ENCODE peak calls at places on chromosomes 12 and 14, in four cellular contexts. Z is sigmoid colon, E is SW480, K is GM10248. T is an unnamed sample.

GRCh38 chr14:31170411-31170810 is 37.2 kb downstream of the HECTD1 start:
- DNase-seq in Z (no peak), E (no peak), K (no peak), T (no peak)

GRCh38 chr14:105859717-105860614 is 333.6 kb downstream of the TMEM121 start:
- DNase-seq in Z (peak; percentile 40), E (no peak), K (no peak), T (no peak)

GRCh38 chr12:96425321-96425720 is 25.1 kb upstream of the CDK17 start:
- DNase-seq in Z (no peak), E (no peak), K (peak; percentile 31), T (no peak)

GRCh38 chr12:118402251-118402650 is 25.9 kb downstream of the SUDS3 start:
- DNase-seq in Z (no peak), E (no peak), K (no peak), T (no peak)

GRCh38 chr14:55912344-55912743 is 205.9 kb upstream of the PELI2 start:
- DNase-seq in Z (no peak), E (no peak), K (no peak), T (peak; percentile 58)

GRCh38 chr14:32150392-32150791 is 51.5 kb upstream of the RNU6-7 start:
- DNase-seq in Z (no peak), E (no peak), K (no peak), T (no peak)

GRCh38 chr14:82710257-82710841 is 1176.7 kb upstream of the SEL1L start:
- DNase-seq in Z (no peak), E (peak; percentile 62), K (peak; percentile 35), T (peak; percentile 77)

GRCh38 chr14:62181591-62181990 is 419.4 kb downstream of the SNAPC1 start:
- DNase-seq in Z (no peak), E (no peak), K (no peak), T (no peak)